ENCODE peak calls at places on chromosomes 4 and X, in five cellular contexts. One of them, this sample, is unnamed.

GRCh38 chr4:40152642-40153041 is 44.2 kb upstream of the RHOH start:
- DNase-seq in neural crest cell: no peak
- DNase-seq in esophagus squamous epithelium: no peak
- DNase-seq in activated CD8-positive, alpha-beta T cell treated with anti-CD3 and anti-CD28 coated beads for 36 hours: peak; percentile 23
- DNase-seq in heart right ventricle: no peak
- DNase-seq in this sample: no peak

GRCh38 chr4:67712000-67712625 is 11.2 kb upstream of the UBA6 start:
- DNase-seq in activated CD8-positive, alpha-beta T cell treated with anti-CD3 and anti-CD28 coated beads for 36 hours: no peak
- DNase-seq in neural crest cell: no peak
- DNase-seq in esophagus squamous epithelium: no peak
- DNase-seq in heart right ventricle: no peak
- DNase-seq in this sample: no peak

GRCh38 chr4:18100657-18101056 is 79.1 kb upstream of the LCORL start:
- DNase-seq in esophagus squamous epithelium: no peak
- DNase-seq in neural crest cell: no peak
- DNase-seq in heart right ventricle: no peak
- DNase-seq in activated CD8-positive, alpha-beta T cell treated with anti-CD3 and anti-CD28 coated beads for 36 hours: no peak
- DNase-seq in this sample: no peak

GRCh38 chr4:165826166-165826565 is 46.9 kb upstream of the TLL1 start:
- DNase-seq in neural crest cell: no peak
- DNase-seq in activated CD8-positive, alpha-beta T cell treated with anti-CD3 and anti-CD28 coated beads for 36 hours: no peak
- DNase-seq in esophagus squamous epithelium: no peak
- DNase-seq in heart right ventricle: no peak
- DNase-seq in this sample: no peak

GRCh38 chr4:40299704-40300336 is 35.3 kb upstream of the CHRNA9 start:
- DNase-seq in neural crest cell: no peak
- DNase-seq in esophagus squamous epithelium: no peak
- DNase-seq in activated CD8-positive, alpha-beta T cell treated with anti-CD3 and anti-CD28 coated beads for 36 hours: peak; percentile 37
- DNase-seq in heart right ventricle: no peak
- DNase-seq in this sample: no peak

GRCh38 chrX:132716006-132716405 is 227.2 kb upstream of the MBNL3 start:
- DNase-seq in neural crest cell: no peak
- DNase-seq in esophagus squamous epithelium: no peak
- DNase-seq in activated CD8-positive, alpha-beta T cell treated with anti-CD3 and anti-CD28 coated beads for 36 hours: no peak
- DNase-seq in heart right ventricle: no peak
- DNase-seq in this sample: no peak

GRCh38 chr4:11496313-11496956 is 67.7 kb upstream of the HS3ST1 start:
- DNase-seq in neural crest cell: no peak
- DNase-seq in esophagus squamous epithelium: no peak
- DNase-seq in activated CD8-positive, alpha-beta T cell treated with anti-CD3 and anti-CD28 coated beads for 36 hours: no peak
- DNase-seq in heart right ventricle: no peak
- DNase-seq in this sample: no peak

GRCh38 chrX:341541-342101 is 23.0 kb upstream of the GTPBP6 start:
- DNase-seq in heart right ventricle: no peak
- DNase-seq in activated CD8-positive, alpha-beta T cell treated with anti-CD3 and anti-CD28 coated beads for 36 hours: no peak
- DNase-seq in esophagus squamous epithelium: no peak
- DNase-seq in neural crest cell: no peak
- DNase-seq in this sample: no peak

GRCh38 chrX:24301060-24301459 is 12.8 kb downstream of the SUPT20HL2 start:
- DNase-seq in heart right ventricle: no peak
- DNase-seq in neural crest cell: no peak
- DNase-seq in esophagus squamous epithelium: no peak
- DNase-seq in activated CD8-positive, alpha-beta T cell treated with anti-CD3 and anti-CD28 coated beads for 36 hours: no peak
- DNase-seq in this sample: no peak

GRCh38 chr4:165631912-165632311 is 241.1 kb upstream of the TLL1 start:
- DNase-seq in heart right ventricle: no peak
- DNase-seq in esophagus squamous epithelium: no peak
- DNase-seq in neural crest cell: no peak
- DNase-seq in activated CD8-positive, alpha-beta T cell treated with anti-CD3 and anti-CD28 coated beads for 36 hours: no peak
- DNase-seq in this sample: no peak

GRCh38 chr4:139857021-139857420 is 191.4 kb downstream of the MGST2 start:
- DNase-seq in esophagus squamous epithelium: no peak
- DNase-seq in heart right ventricle: no peak
- DNase-seq in activated CD8-positive, alpha-beta T cell treated with anti-CD3 and anti-CD28 coated beads for 36 hours: no peak
- DNase-seq in neural crest cell: no peak
- DNase-seq in this sample: no peak

GRCh38 chrX:115350696-115351408 is 61.3 kb downstream of the LUZP4 start:
- DNase-seq in heart right ventricle: no peak
- DNase-seq in activated CD8-positive, alpha-beta T cell treated with anti-CD3 and anti-CD28 coated beads for 36 hours: no peak
- DNase-seq in neural crest cell: no peak
- DNase-seq in esophagus squamous epithelium: no peak
- DNase-seq in this sample: no peak

GRCh38 chr4:169900241-169900845 is 125.9 kb downstream of the MFAP3L start:
- DNase-seq in heart right ventricle: no peak
- DNase-seq in activated CD8-positive, alpha-beta T cell treated with anti-CD3 and anti-CD28 coated beads for 36 hours: no peak
- DNase-seq in neural crest cell: no peak
- DNase-seq in esophagus squamous epithelium: no peak
- DNase-seq in this sample: no peak

GRCh38 chrX:133097031-133097430 is at the start of gene USP26:
- DNase-seq in activated CD8-positive, alpha-beta T cell treated with anti-CD3 and anti-CD28 coated beads for 36 hours: no peak
- DNase-seq in heart right ventricle: no peak
- DNase-seq in esophagus squamous epithelium: no peak
- DNase-seq in neural crest cell: no peak
- DNase-seq in this sample: no peak

GRCh38 chr4:23932935-23933334 is 43.1 kb upstream of the PPARGC1A start:
- DNase-seq in heart right ventricle: no peak
- DNase-seq in esophagus squamous epithelium: no peak
- DNase-seq in activated CD8-positive, alpha-beta T cell treated with anti-CD3 and anti-CD28 coated beads for 36 hours: no peak
- DNase-seq in neural crest cell: no peak
- DNase-seq in this sample: no peak

GRCh38 chr4:40180356-40180755 is 16.5 kb upstream of the RHOH start:
- DNase-seq in esophagus squamous epithelium: no peak
- DNase-seq in neural crest cell: no peak
- DNase-seq in activated CD8-positive, alpha-beta T cell treated with anti-CD3 and anti-CD28 coated beads for 36 hours: no peak
- DNase-seq in heart right ventricle: no peak
- DNase-seq in this sample: no peak

GRCh38 chr4:24850669-24851068 is 55.3 kb downstream of the SOD3 start:
- DNase-seq in activated CD8-positive, alpha-beta T cell treated with anti-CD3 and anti-CD28 coated beads for 36 hours: peak; percentile 3
- DNase-seq in esophagus squamous epithelium: no peak
- DNase-seq in heart right ventricle: no peak
- DNase-seq in neural crest cell: no peak
- DNase-seq in this sample: no peak

GRCh38 chrX:11759461-11760311 is 1.6 kb downstream of the MSL3 start:
- DNase-seq in esophagus squamous epithelium: peak; percentile 31
- DNase-seq in heart right ventricle: peak; percentile 50
- DNase-seq in neural crest cell: peak; percentile 46
- DNase-seq in activated CD8-positive, alpha-beta T cell treated with anti-CD3 and anti-CD28 coated beads for 36 hours: peak; percentile 83
- DNase-seq in this sample: no peak

GRCh38 chr4:20403317-20403716 is 151.6 kb downstream of the SLIT2 start:
- DNase-seq in esophagus squamous epithelium: no peak
- DNase-seq in activated CD8-positive, alpha-beta T cell treated with anti-CD3 and anti-CD28 coated beads for 36 hours: no peak
- DNase-seq in neural crest cell: no peak
- DNase-seq in heart right ventricle: no peak
- DNase-seq in this sample: no peak

GRCh38 chr4:7387925-7388324 is 46.8 kb downstream of the PSAPL1 start:
- DNase-seq in neural crest cell: no peak
- DNase-seq in activated CD8-positive, alpha-beta T cell treated with anti-CD3 and anti-CD28 coated beads for 36 hours: no peak
- DNase-seq in esophagus squamous epithelium: no peak
- DNase-seq in heart right ventricle: no peak
- DNase-seq in this sample: no peak

GRCh38 chr4:145279122-145279960 is 99.0 kb upstream of the OTUD4 start:
- DNase-seq in esophagus squamous epithelium: no peak
- DNase-seq in heart right ventricle: no peak
- DNase-seq in activated CD8-positive, alpha-beta T cell treated with anti-CD3 and anti-CD28 coated beads for 36 hours: no peak
- DNase-seq in neural crest cell: no peak
- DNase-seq in this sample: no peak

GRCh38 chrX:153469811-153470410 is 465 bp downstream of the HAUS7 start:
- DNase-seq in activated CD8-positive, alpha-beta T cell treated with anti-CD3 and anti-CD28 coated beads for 36 hours: peak; percentile 48
- DNase-seq in esophagus squamous epithelium: no peak
- DNase-seq in heart right ventricle: no peak
- DNase-seq in neural crest cell: peak; percentile 16
- DNase-seq in this sample: no peak

GRCh38 chr4:15677507-15677988 is 4.1 kb upstream of the FAM200B start:
- DNase-seq in heart right ventricle: no peak
- DNase-seq in activated CD8-positive, alpha-beta T cell treated with anti-CD3 and anti-CD28 coated beads for 36 hours: no peak
- DNase-seq in neural crest cell: no peak
- DNase-seq in esophagus squamous epithelium: no peak
- DNase-seq in this sample: no peak

GRCh38 chrX:73963682-73964081 is 340.3 kb upstream of the ZCCHC13 start:
- DNase-seq in heart right ventricle: peak; percentile 40
- DNase-seq in activated CD8-positive, alpha-beta T cell treated with anti-CD3 and anti-CD28 coated beads for 36 hours: no peak
- DNase-seq in neural crest cell: no peak
- DNase-seq in esophagus squamous epithelium: no peak
- DNase-seq in this sample: no peak

GRCh38 chr4:185395255-185395955 is at the start of gene LRP2BP:
- DNase-seq in neural crest cell: no peak
- DNase-seq in esophagus squamous epithelium: no peak
- DNase-seq in heart right ventricle: no peak
- DNase-seq in activated CD8-positive, alpha-beta T cell treated with anti-CD3 and anti-CD28 coated beads for 36 hours: no peak
- DNase-seq in this sample: no peak

GRCh38 chrX:17039826-17040225 is 93.4 kb downstream of the REPS2 start:
- DNase-seq in neural crest cell: no peak
- DNase-seq in activated CD8-positive, alpha-beta T cell treated with anti-CD3 and anti-CD28 coated beads for 36 hours: no peak
- DNase-seq in heart right ventricle: no peak
- DNase-seq in esophagus squamous epithelium: no peak
- DNase-seq in this sample: no peak

GRCh38 chr4:128513664-128514484 is 226.3 kb upstream of the PGRMC2 start:
- DNase-seq in activated CD8-positive, alpha-beta T cell treated with anti-CD3 and anti-CD28 coated beads for 36 hours: no peak
- DNase-seq in heart right ventricle: no peak
- DNase-seq in esophagus squamous epithelium: no peak
- DNase-seq in neural crest cell: no peak
- DNase-seq in this sample: no peak

GRCh38 chr4:39732728-39733127 is 34.8 kb downstream of the UBE2K start:
- DNase-seq in neural crest cell: no peak
- DNase-seq in heart right ventricle: no peak
- DNase-seq in esophagus squamous epithelium: no peak
- DNase-seq in activated CD8-positive, alpha-beta T cell treated with anti-CD3 and anti-CD28 coated beads for 36 hours: peak; percentile 18
- DNase-seq in this sample: no peak

GRCh38 chrX:7133036-7133412 is 14.5 kb upstream of the STS start:
- DNase-seq in activated CD8-positive, alpha-beta T cell treated with anti-CD3 and anti-CD28 coated beads for 36 hours: no peak
- DNase-seq in heart right ventricle: peak; percentile 23
- DNase-seq in neural crest cell: no peak
- DNase-seq in esophagus squamous epithelium: no peak
- DNase-seq in this sample: no peak

GRCh38 chrX:7131621-7132020 is 15.9 kb upstream of the STS start:
- DNase-seq in neural crest cell: no peak
- DNase-seq in activated CD8-positive, alpha-beta T cell treated with anti-CD3 and anti-CD28 coated beads for 36 hours: no peak
- DNase-seq in esophagus squamous epithelium: no peak
- DNase-seq in heart right ventricle: no peak
- DNase-seq in this sample: no peak

GRCh38 chrX:7127058-7127457 is 20.5 kb upstream of the STS start:
- DNase-seq in activated CD8-positive, alpha-beta T cell treated with anti-CD3 and anti-CD28 coated beads for 36 hours: no peak
- DNase-seq in esophagus squamous epithelium: no peak
- DNase-seq in neural crest cell: no peak
- DNase-seq in heart right ventricle: no peak
- DNase-seq in this sample: no peak

GRCh38 chrX:7132335-7133035 is 15.0 kb upstream of the STS start:
- DNase-seq in neural crest cell: peak; percentile 41
- DNase-seq in heart right ventricle: no peak
- DNase-seq in esophagus squamous epithelium: no peak
- DNase-seq in activated CD8-positive, alpha-beta T cell treated with anti-CD3 and anti-CD28 coated beads for 36 hours: peak; percentile 46
- DNase-seq in this sample: no peak
- TF ChIP-seq CTCF in neural crest cell: peak; percentile 77
- TF ChIP-seq CTCF in heart right ventricle: peak; percentile 22
- TF ChIP-seq CTCF in esophagus squamous epithelium: peak; percentile 69
- TF ChIP-seq CTCF in activated CD8-positive, alpha-beta T cell treated with anti-CD3 and anti-CD28 coated beads for 36 hours: no peak
- TF ChIP-seq CTCF in this sample: no peak

GRCh38 chr4:8586246-8586645 is 6.1 kb downstream of the GPR78 start:
- DNase-seq in heart right ventricle: no peak
- DNase-seq in activated CD8-positive, alpha-beta T cell treated with anti-CD3 and anti-CD28 coated beads for 36 hours: no peak
- DNase-seq in neural crest cell: no peak
- DNase-seq in esophagus squamous epithelium: no peak
- DNase-seq in this sample: no peak

GRCh38 chr4:8585721-8586161 is 5.5 kb downstream of the GPR78 start:
- DNase-seq in esophagus squamous epithelium: no peak
- DNase-seq in heart right ventricle: no peak
- DNase-seq in neural crest cell: no peak
- DNase-seq in activated CD8-positive, alpha-beta T cell treated with anti-CD3 and anti-CD28 coated beads for 36 hours: no peak
- DNase-seq in this sample: no peak

GRCh38 chr4:8586671-8587468 is 5.7 kb upstream of the CPZ start:
- DNase-seq in heart right ventricle: no peak
- DNase-seq in neural crest cell: no peak
- DNase-seq in activated CD8-positive, alpha-beta T cell treated with anti-CD3 and anti-CD28 coated beads for 36 hours: no peak
- DNase-seq in esophagus squamous epithelium: no peak
- DNase-seq in this sample: no peak

GRCh38 chr4:8583655-8584025 is 3.4 kb downstream of the GPR78 start:
- DNase-seq in heart right ventricle: no peak
- DNase-seq in neural crest cell: no peak
- DNase-seq in esophagus squamous epithelium: no peak
- DNase-seq in activated CD8-positive, alpha-beta T cell treated with anti-CD3 and anti-CD28 coated beads for 36 hours: no peak
- DNase-seq in this sample: no peak

GRCh38 chr4:8585186-8585585 is 5.0 kb downstream of the GPR78 start:
- DNase-seq in neural crest cell: no peak
- DNase-seq in activated CD8-positive, alpha-beta T cell treated with anti-CD3 and anti-CD28 coated beads for 36 hours: no peak
- DNase-seq in esophagus squamous epithelium: no peak
- DNase-seq in heart right ventricle: no peak
- DNase-seq in this sample: no peak
- TF ChIP-seq CTCF in neural crest cell: peak; percentile 39
- TF ChIP-seq CTCF in activated CD8-positive, alpha-beta T cell treated with anti-CD3 and anti-CD28 coated beads for 36 hours: no peak
- TF ChIP-seq CTCF in esophagus squamous epithelium: no peak
- TF ChIP-seq CTCF in heart right ventricle: no peak
- TF ChIP-seq CTCF in this sample: no peak

GRCh38 chr4:111631157-111631999 is 513.9 kb upstream of the FAM241A start:
- DNase-seq in heart right ventricle: no peak
- DNase-seq in esophagus squamous epithelium: no peak
- DNase-seq in activated CD8-positive, alpha-beta T cell treated with anti-CD3 and anti-CD28 coated beads for 36 hours: no peak
- DNase-seq in neural crest cell: no peak
- DNase-seq in this sample: no peak

GRCh38 chr4:111633663-111634266 is 511.5 kb upstream of the FAM241A start:
- DNase-seq in heart right ventricle: no peak
- DNase-seq in neural crest cell: no peak
- DNase-seq in esophagus squamous epithelium: no peak
- DNase-seq in activated CD8-positive, alpha-beta T cell treated with anti-CD3 and anti-CD28 coated beads for 36 hours: no peak
- DNase-seq in this sample: no peak

GRCh38 chr4:111628437-111628836 is 516.8 kb upstream of the FAM241A start:
- DNase-seq in neural crest cell: no peak
- DNase-seq in esophagus squamous epithelium: no peak
- DNase-seq in activated CD8-positive, alpha-beta T cell treated with anti-CD3 and anti-CD28 coated beads for 36 hours: no peak
- DNase-seq in heart right ventricle: no peak
- DNase-seq in this sample: no peak

GRCh38 chr4:111632752-111633151 is 512.5 kb upstream of the FAM241A start:
- DNase-seq in heart right ventricle: no peak
- DNase-seq in neural crest cell: no peak
- DNase-seq in esophagus squamous epithelium: no peak
- DNase-seq in activated CD8-positive, alpha-beta T cell treated with anti-CD3 and anti-CD28 coated beads for 36 hours: no peak
- DNase-seq in this sample: no peak

DNA sequence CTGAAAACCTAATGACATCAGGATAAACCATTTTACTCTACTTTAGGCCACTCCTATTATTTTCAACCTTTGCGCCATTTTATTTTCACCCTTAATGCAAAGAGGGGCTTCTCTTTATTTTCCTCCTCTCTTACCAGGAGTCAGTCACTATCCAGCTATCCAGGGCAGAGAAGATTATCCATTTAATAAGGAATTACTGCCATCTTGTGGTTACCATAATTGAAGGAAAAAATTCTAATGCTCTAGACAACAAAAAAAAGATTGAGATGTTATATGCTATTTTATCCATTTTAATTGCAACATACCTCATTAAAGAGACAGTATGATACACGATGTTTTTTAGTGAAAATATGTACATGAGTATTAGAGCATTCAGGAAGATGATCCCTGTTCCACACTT is 514.5 kb upstream of the FAM241A start:
- DNase-seq in activated CD8-positive, alpha-beta T cell treated with anti-CD3 and anti-CD28 coated beads for 36 hours: no peak
- DNase-seq in esophagus squamous epithelium: no peak
- DNase-seq in heart right ventricle: no peak
- DNase-seq in neural crest cell: no peak
- DNase-seq in this sample: no peak
- TF ChIP-seq CTCF in activated CD8-positive, alpha-beta T cell treated with anti-CD3 and anti-CD28 coated beads for 36 hours: no peak
- TF ChIP-seq CTCF in esophagus squamous epithelium: no peak
- TF ChIP-seq CTCF in heart right ventricle: peak; percentile 35
- TF ChIP-seq CTCF in neural crest cell: peak; percentile 72
- TF ChIP-seq CTCF in this sample: no peak

GRCh38 chrX:28550331-28550872 is 36.8 kb upstream of the IL1RAPL1 start:
- DNase-seq in neural crest cell: no peak
- DNase-seq in activated CD8-positive, alpha-beta T cell treated with anti-CD3 and anti-CD28 coated beads for 36 hours: no peak
- DNase-seq in heart right ventricle: no peak
- DNase-seq in esophagus squamous epithelium: no peak
- DNase-seq in this sample: no peak
- TF ChIP-seq CTCF in neural crest cell: peak; percentile 39
- TF ChIP-seq CTCF in activated CD8-positive, alpha-beta T cell treated with anti-CD3 and anti-CD28 coated beads for 36 hours: no peak
- TF ChIP-seq CTCF in heart right ventricle: no peak
- TF ChIP-seq CTCF in esophagus squamous epithelium: no peak
- TF ChIP-seq CTCF in this sample: no peak

This sample was measured in omental fat pad.